ENCODE peak calls at places on chromosome 14, in nine cellular contexts. F, B, Y, T, O, D, H, Q and V are unnamed samples.

GRCh38 chr14:105388976-105389375 is 9.4 kb upstream of the TEX22 start:
- DNase-seq in F (no peak), Q (no peak), T (no peak), H (no peak), O (no peak), D (peak), Y (no peak), B (no peak), V (no peak)

GRCh38 chr14:78967111-78967809 is 797.1 kb downstream of the NRXN3 start:
- DNase-seq in Y (no peak), B (no peak), T (no peak), O (no peak), F (peak), D (no peak), Q (no peak), H (no peak), V (no peak)

GRCh38 chr14:35248476-35248788 is 43.8 kb upstream of the PSMA6 start:
- DNase-seq in B (no peak), H (no peak), Q (no peak), T (no peak), Y (no peak), D (no peak), O (no peak), F (no peak), V (no peak)

GRCh38 chr14:57487771-57488170 is 5.9 kb downstream of the CCDC198 start:
- DNase-seq in T (no peak), Y (no peak), F (no peak), B (no peak), H (no peak), Q (no peak), O (no peak), D (no peak), V (no peak)

GRCh38 chr14:85601246-85601645 is 71.3 kb downstream of the FLRT2 start:
- DNase-seq in T (no peak), B (no peak), Q (no peak), D (no peak), O (no peak), H (no peak), F (no peak), Y (no peak), V (no peak)

GRCh38 chr14:68711551-68712437 is 81.1 kb downstream of the ZFP36L1 start:
- DNase-seq in Y (peak), F (no peak), D (no peak), B (peak), T (no peak), H (no peak), O (no peak), Q (no peak), V (no peak)

GRCh38 chr14:76696361-76696760 is 64.9 kb upstream of the VASH1 start:
- DNase-seq in O (no peak), B (no peak), F (no peak), Q (no peak), H (no peak), T (no peak), D (no peak), Y (no peak), V (no peak)

GRCh38 chr14:69175130-69175529 is 16.2 kb upstream of the EXD2 start:
- DNase-seq in D (no peak), T (no peak), B (no peak), O (no peak), H (no peak), F (no peak), Q (no peak), Y (no peak), V (no peak)

GRCh38 chr14:36738269-36738668 is 76.6 kb downstream of the PAX9 start:
- DNase-seq in Q (no peak), D (no peak), F (no peak), T (no peak), O (no peak), H (no peak), Y (no peak), B (no peak), V (no peak)

GRCh38 chr14:78232666-78233065 is 62.5 kb downstream of the NRXN3 start:
- DNase-seq in Y (no peak), H (no peak), B (no peak), Q (no peak), F (no peak), O (no peak), D (no peak), T (no peak), V (no peak)

GRCh38 chr14:75328575-75328974 is 49.9 kb downstream of the FOS start:
- DNase-seq in F (no peak), D (no peak), Y (peak), Q (no peak), H (no peak), O (no peak), B (no peak), T (no peak), V (no peak)

GRCh38 chr14:35438910-35439713 is 34.6 kb upstream of the NFKBIA start:
- DNase-seq in T (no peak), D (no peak), Q (no peak), O (no peak), B (no peak), H (no peak), F (peak), Y (no peak), V (no peak)

GRCh38 chr14:20434701-20435453 is 1.1 kb downstream of the KLHL33 start:
- DNase-seq in H (peak), Y (peak), Q (no peak), B (no peak), F (peak), O (peak), D (no peak), T (no peak), V (no peak)

GRCh38 chr14:104570869-104571635 is 8.5 kb upstream of the C14orf180 start:
- DNase-seq in B (no peak), D (no peak), F (no peak), O (no peak), T (no peak), H (no peak), Y (no peak), Q (no peak), V (no peak)

GRCh38 chr14:30230719-30231118 is 303.1 kb upstream of the PRKD1 start:
- DNase-seq in D (no peak), B (no peak), F (no peak), H (no peak), O (no peak), T (no peak), Q (no peak), Y (no peak), V (no peak)

GRCh38 chr14:96064866-96065265 is 25.7 kb downstream of the C14orf132 start:
- DNase-seq in D (no peak), Q (no peak), F (no peak), H (no peak), Y (no peak), O (peak), T (no peak), B (no peak), V (no peak)

GRCh38 chr14:89242871-89243270 is 174.2 kb downstream of the FOXN3 start:
- DNase-seq in F (no peak), Y (no peak), B (no peak), D (no peak), O (no peak), Q (no peak), H (no peak), T (no peak), V (no peak)

GRCh38 chr14:65840786-65841185 is 428.3 kb downstream of the FUT8 start:
- DNase-seq in O (no peak), D (no peak), Y (no peak), H (no peak), T (no peak), B (no peak), F (peak), Q (no peak), V (no peak)

GRCh38 chr14:31543969-31544799 is 17.0 kb upstream of the NUBPL start:
- DNase-seq in T (no peak), Y (no peak), H (no peak), F (peak), Q (no peak), D (no peak), O (no peak), B (no peak), V (no peak)

GRCh38 chr14:90911121-90911520 is 94.9 kb upstream of the TTC7B start:
- DNase-seq in B (no peak), F (no peak), Y (no peak), D (no peak), H (no peak), O (no peak), T (no peak), Q (no peak), V (no peak)

GRCh38 chr14:59254146-59254910 is 65.9 kb downstream of the DAAM1 start:
- DNase-seq in F (peak), H (peak), B (no peak), T (no peak), Q (no peak), D (peak), O (no peak), Y (peak), V (no peak)

GRCh38 chr14:75234173-75234855 is 44.3 kb upstream of the FOS start:
- DNase-seq in B (no peak), Y (peak), H (peak), F (peak), D (peak), O (peak), Q (no peak), T (peak), V (no peak)

GRCh38 chr14:58299665-58300202 is 1.4 kb downstream of the ARID4A start:
- DNase-seq in B (no peak), H (no peak), D (peak), Y (no peak), O (no peak), Q (no peak), T (no peak), F (peak), V (no peak)

GRCh38 chr14:65069874-65070709 is 32.2 kb downstream of the MAX start:
- DNase-seq in H (no peak), Y (no peak), T (peak), Q (no peak), B (no peak), D (peak), O (no peak), F (no peak), V (no peak)

GRCh38 chr14:92902726-92903125 is 20.2 kb upstream of the CHGA start:
- DNase-seq in B (no peak), T (no peak), H (no peak), O (peak), Q (no peak), D (no peak), F (no peak), Y (no peak), V (no peak)

GRCh38 chr14:89912667-89913211 is 41.8 kb downstream of the EFCAB11 start:
- DNase-seq in B (no peak), D (no peak), H (no peak), T (peak), F (peak), Y (no peak), O (no peak), Q (no peak), V (no peak)

GRCh38 chr14:90536092-90536491 is 139.3 kb downstream of the CALM1 start:
- DNase-seq in F (peak), O (no peak), Y (no peak), T (no peak), Q (no peak), B (no peak), H (peak), D (no peak), V (no peak)

GRCh38 chr14:45559626-45560025 is 306.6 kb upstream of the MIS18BP1 start:
- DNase-seq in Y (no peak), H (no peak), D (no peak), Q (no peak), O (no peak), T (no peak), F (no peak), B (no peak), V (no peak)

GRCh38 chr14:93832665-93833064 is 44.4 kb upstream of the PRIMA1 start:
- DNase-seq in F (no peak), B (no peak), Q (no peak), O (no peak), D (peak), T (no peak), H (peak), Y (peak), V (no peak)

GRCh38 chr14:26170885-26171284 is 426.9 kb downstream of the NOVA1 start:
- DNase-seq in Y (no peak), T (no peak), B (no peak), H (no peak), Q (no peak), D (no peak), O (no peak), F (no peak), V (no peak)

GRCh38 chr14:75769047-75769685 is 108.1 kb downstream of the TTLL5 start:
- DNase-seq in D (no peak), T (no peak), F (no peak), B (no peak), O (no peak), H (no peak), Q (no peak), Y (no peak), V (no peak)

GRCh38 chr14:63200767-63201166 is 3.5 kb upstream of the RHOJ start:
- DNase-seq in B (no peak), H (no peak), D (no peak), F (no peak), T (no peak), Q (no peak), Y (no peak), O (no peak), V (no peak)

GRCh38 chr14:21309956-21310355 is 30.1 kb downstream of the RPGRIP1 start:
- DNase-seq in H (no peak), B (no peak), T (no peak), D (no peak), F (no peak), Q (no peak), O (no peak), Y (no peak), V (no peak)

GRCh38 chr14:67942311-67942710 is 122.7 kb downstream of the RAD51B start:
- DNase-seq in F (peak), Q (no peak), H (no peak), B (no peak), T (no peak), Y (no peak), D (no peak), O (no peak), V (no peak)

GRCh38 chr14:34684578-34684977 is 29.8 kb downstream of the CFL2 start:
- DNase-seq in Y (no peak), B (no peak), O (no peak), T (peak), D (no peak), F (peak), H (no peak), Q (no peak), V (no peak)

GRCh38 chr14:68794856-68795601 is 2.2 kb upstream of the ZFP36L1 start:
- DNase-seq in F (peak), Q (no peak), Y (peak), B (no peak), O (no peak), H (no peak), T (peak), D (peak), V (no peak)

GRCh38 chr14:87097021-87097420 is 896.0 kb downstream of the GALC start:
- DNase-seq in Y (no peak), H (no peak), B (no peak), D (no peak), F (no peak), O (no peak), Q (no peak), T (no peak), V (no peak)

GRCh38 chr14:73392329-73393257 is 65.8 kb downstream of the NUMB start:
- DNase-seq in T (no peak), F (no peak), Y (no peak), Q (no peak), O (no peak), H (no peak), D (no peak), B (no peak), V (no peak)

GRCh38 chr14:100193417-100194357 is 34.2 kb upstream of the DEGS2 start:
- DNase-seq in T (no peak), O (no peak), D (no peak), Y (no peak), B (no peak), Q (no peak), F (no peak), H (no peak), V (no peak)
- H3K27ac ChIP-seq in T (no peak), O (no peak), D (peak), Y (peak), B (peak), Q (no peak), F (peak), H (peak), V (peak)

GRCh38 chr14:102318781-102319276 is 717 bp upstream of the ZNF839 start:
- DNase-seq in F (no peak), H (no peak), B (no peak), Q (no peak), Y (peak), O (peak), D (peak), T (no peak), V (no peak)
- H3K4me3 ChIP-seq in F (peak), H (peak), B (peak), Q (peak), Y (peak), O (peak), D (no peak), T (peak), V (peak)

GRCh38 chr14:22887260-22887989 is 4.4 kb downstream of the REM2 start:
- DNase-seq in Q (no peak), H (no peak), T (peak), D (peak), B (peak), Y (peak), F (peak), O (peak), V (peak)
- H3K27ac ChIP-seq in Q (peak), H (no peak), T (peak), D (peak), B (peak), Y (peak), F (peak), O (no peak), V (peak)

GRCh38 chr14:53620890-53621289 is 335.7 kb downstream of the BMP4 start:
- DNase-seq in T (no peak), F (no peak), Q (no peak), O (no peak), D (no peak), H (no peak), Y (no peak), B (no peak), V (no peak)
- H3K4me3 ChIP-seq in T (no peak), F (no peak), Q (no peak), O (no peak), D (no peak), H (no peak), Y (no peak), B (no peak), V (no peak)